ENCODE peak calls at places on chromosomes 13 and 19, in ten cellular contexts. W, F, H, N, S, O, L, U, X and K are unnamed samples.

GRCh38 chr13:25987987-25988386 is 63.8 kb downstream of the SHISA2 start:
- DNase-seq in W (no peak), F (no peak), H (no peak), N (no peak), S (no peak), O (no peak), L (no peak), U (no peak), X (no peak), K (no peak)

GRCh38 chr19:34244611-34245299 is 9.6 kb upstream of the GARRE1 start:
- DNase-seq in W (no peak), F (no peak), H (no peak), N (no peak), S (no peak), O (no peak), L (no peak), U (no peak), X (no peak), K (no peak)

GRCh38 chr13:74129500-74130144 is 4.6 kb downstream of the KLF12 start:
- DNase-seq in W (peak; percentile 60), F (no peak), H (no peak), N (no peak), S (no peak), O (no peak), L (no peak), U (peak; percentile 6), X (no peak), K (no peak)

GRCh38 chr19:31675187-31675913 is 326.1 kb upstream of the TSHZ3 start:
- DNase-seq in W (no peak), F (no peak), H (no peak), N (no peak), S (peak; percentile 77), O (no peak), L (no peak), U (peak; percentile 91), X (no peak), K (no peak)

GRCh38 chr13:79803939-79804487 is 323.1 kb downstream of the NDFIP2 start:
- DNase-seq in W (no peak), F (no peak), H (no peak), N (no peak), S (no peak), O (no peak), L (no peak), U (no peak), X (no peak), K (no peak)

GRCh38 chr19:5205388-5205787 is 135.2 kb downstream of the PTPRS start:
- DNase-seq in W (no peak), F (no peak), H (no peak), N (no peak), S (no peak), O (no peak), L (no peak), U (no peak), X (no peak), K (no peak)

GRCh38 chr19:38079926-38080380 is 144.1 kb downstream of the DPF1 start:
- DNase-seq in W (peak; percentile 85), F (no peak), H (no peak), N (no peak), S (peak; percentile 77), O (peak; percentile 16), L (peak; percentile 71), U (peak; percentile 69), X (peak; percentile 86), K (peak; percentile 79)

GRCh38 chr13:98476106-98476505 is 100.8 kb downstream of the STK24 start:
- DNase-seq in W (peak; percentile 79), F (no peak), H (no peak), N (no peak), S (no peak), O (no peak), L (no peak), U (no peak), X (no peak), K (peak; percentile 73)

GRCh38 chr13:75825161-75825560 is 189.0 kb downstream of the LMO7 start:
- DNase-seq in W (no peak), F (no peak), H (no peak), N (no peak), S (no peak), O (peak; percentile 30), L (no peak), U (no peak), X (no peak), K (no peak)

GRCh38 chr13:21668665-21669599 is 1.9 kb upstream of the FGF9 start:
- DNase-seq in W (peak; percentile 67), F (no peak), H (peak; percentile 57), N (no peak), S (no peak), O (no peak), L (no peak), U (no peak), X (no peak), K (peak; percentile 34)

GRCh38 chr13:65597839-65598818 is 1632.0 kb downstream of the PCDH9 start:
- DNase-seq in W (no peak), F (no peak), H (no peak), N (no peak), S (no peak), O (peak; percentile 42), L (peak; percentile 13), U (no peak), X (peak; percentile 39), K (no peak)

GRCh38 chr19:4130635-4131438 is 6.9 kb upstream of the MAP2K2 start:
- DNase-seq in W (no peak), F (no peak), H (no peak), N (no peak), S (peak; percentile 28), O (peak; percentile 66), L (peak; percentile 38), U (peak; percentile 89), X (peak; percentile 70), K (no peak)

GRCh38 chr19:35013820-35014754 is 14.0 kb downstream of the GRAMD1A start:
- DNase-seq in W (peak; percentile 47), F (no peak), H (no peak), N (no peak), S (no peak), O (no peak), L (no peak), U (no peak), X (no peak), K (no peak)

GRCh38 chr13:112260108-112261055 is 115.8 kb upstream of the SPACA7 start:
- DNase-seq in W (no peak), F (no peak), H (no peak), N (no peak), S (no peak), O (no peak), L (no peak), U (no peak), X (no peak), K (no peak)

GRCh38 chr13:46478641-46479040 is 74.3 kb upstream of the LRCH1 start:
- DNase-seq in W (no peak), F (no peak), H (no peak), N (no peak), S (no peak), O (no peak), L (no peak), U (no peak), X (no peak), K (no peak)

DNA sequence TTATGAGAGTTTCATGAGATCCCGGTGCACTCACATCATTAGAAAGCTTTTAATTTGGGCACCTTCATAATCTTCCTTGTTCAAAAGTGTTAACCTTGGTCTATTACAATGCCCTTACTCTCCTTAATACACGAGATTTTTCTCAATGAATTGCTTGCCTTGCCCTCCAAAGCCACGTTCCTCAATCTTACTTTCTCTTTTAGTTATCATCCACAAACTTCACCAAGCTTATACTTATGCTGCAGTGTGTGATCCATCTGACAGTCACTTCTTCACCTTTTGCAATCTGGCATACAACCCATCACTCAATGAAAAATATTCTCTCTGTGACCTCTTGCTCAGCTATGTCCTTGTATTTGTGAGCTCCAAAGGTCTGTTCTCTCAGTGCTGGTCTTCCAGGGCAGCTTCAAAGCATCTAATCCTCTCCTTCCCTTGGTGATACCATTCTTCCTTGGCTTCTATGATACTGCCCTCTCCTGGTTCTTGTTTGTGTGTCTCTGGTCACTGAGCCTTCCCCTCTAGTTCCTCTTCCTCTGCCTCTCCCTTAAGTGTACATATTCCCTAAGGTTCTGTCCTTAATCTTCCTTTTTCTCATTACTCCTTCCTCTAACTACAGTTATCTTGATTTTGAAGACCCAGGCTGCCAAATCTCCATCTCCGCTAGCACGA is 202.2 kb upstream of the STARD13 start:
- DNase-seq in W (peak; percentile 57), F (peak; percentile 32), H (no peak), N (no peak), S (no peak), O (no peak), L (no peak), U (peak; percentile 38), X (no peak), K (peak; percentile 56)
- TF ChIP-seq CTCF in W (peak; percentile 29), F (peak; percentile 25), H (peak; percentile 48), N (peak; percentile 53), S (peak; percentile 20), O (peak; percentile 0), L (peak; percentile 59), U (peak; percentile 31), X (peak; percentile 46), K (peak; percentile 24)

GRCh38 chr19:50478901-50479715 is 2.5 kb upstream of the GARIN5A start:
- DNase-seq in W (peak; percentile 20), F (no peak), H (peak; percentile 64), N (no peak), S (no peak), O (no peak), L (no peak), U (peak; percentile 33), X (peak; percentile 16), K (no peak)
- TF ChIP-seq CTCF in W (peak; percentile 23), F (peak; percentile 13), H (peak; percentile 60), N (peak; percentile 61), S (peak; percentile 61), O (peak; percentile 60), L (peak; percentile 59), U (peak; percentile 74), X (peak; percentile 67), K (no peak)

DNA sequence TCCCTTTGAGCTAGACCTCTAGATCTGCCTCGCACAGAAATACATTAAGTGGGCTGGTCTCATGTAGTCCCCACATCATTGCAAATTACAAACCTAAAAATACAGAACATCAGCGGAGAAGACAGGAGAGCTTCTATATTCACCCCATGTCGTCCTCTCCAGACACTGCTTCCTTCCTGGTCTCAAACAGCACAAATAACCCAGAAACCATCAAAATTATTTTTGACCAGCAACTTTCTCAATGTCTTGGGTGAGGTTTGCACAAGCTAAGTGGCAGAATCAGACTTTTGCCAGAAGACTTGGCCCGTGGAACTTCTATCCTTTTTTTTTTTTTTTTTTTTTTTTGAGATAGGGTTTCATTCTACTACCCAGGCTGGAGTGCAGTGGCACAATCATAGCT is 28.2 kb downstream of the CLEC17A start:
- DNase-seq in W (no peak), F (no peak), H (no peak), N (no peak), S (no peak), O (no peak), L (no peak), U (no peak), X (no peak), K (no peak)
- TF ChIP-seq CTCF in W (no peak), F (no peak), H (no peak), N (no peak), S (no peak), O (no peak), L (no peak), U (no peak), X (no peak), K (no peak)

GRCh38 chr19:1261512-1261862 is 7.6 kb upstream of the CIRBP start:
- DNase-seq in W (no peak), F (no peak), H (no peak), N (no peak), S (no peak), O (no peak), L (no peak), U (no peak), X (no peak), K (no peak)
- TF ChIP-seq CTCF in W (peak; percentile 29), F (peak; percentile 46), H (peak; percentile 10), N (no peak), S (peak; percentile 19), O (no peak), L (peak; percentile 18), U (peak; percentile 25), X (no peak), K (no peak)